ENCODE peak calls at places on chromosome 22, in seven cellular contexts. G is foreskin keratinocyte, T is tibial artery, F is sigmoid colon, Q is mesendoderm, J is tibial nerve, P is psoas muscle. I is an unnamed sample.

GRCh38 chr22:27247691-27248434 is 553.7 kb downstream of the MN1 start:
- DNase-seq in P (no peak), J (peak; percentile 25), F (no peak), G (no peak), Q (no peak), T (peak; percentile 68), I (no peak)

GRCh38 chr22:50506611-50507420 is 686 bp downstream of the LMF2 start:
- DNase-seq in F (peak; percentile 82), J (no peak), Q (no peak), G (no peak), P (peak; percentile 61), T (no peak), I (no peak)

GRCh38 chr22:28771195-28771791 is 1.2 kb upstream of the CCDC117 start:
- DNase-seq in J (no peak), F (no peak), P (no peak), Q (no peak), T (no peak), G (peak; percentile 92), I (no peak)

GRCh38 chr22:38240734-38241252 is 32.0 kb downstream of the TMEM184B start:
- DNase-seq in G (peak; percentile 88), F (no peak), T (no peak), J (no peak), P (peak; percentile 77), Q (peak; percentile 95), I (peak; percentile 34)

GRCh38 chr22:30245985-30246901 is at the start of gene LIF:
- DNase-seq in G (peak; percentile 28), P (no peak), J (no peak), F (no peak), Q (peak; percentile 49), T (no peak), I (no peak)

GRCh38 chr22:35524966-35525686 is 15.5 kb upstream of the RASD2 start:
- DNase-seq in P (peak; percentile 73), J (no peak), G (no peak), T (no peak), Q (no peak), F (peak; percentile 92), I (peak; percentile 47)

GRCh38 chr22:27380826-27381225 is 420.7 kb downstream of the MN1 start:
- DNase-seq in P (no peak), Q (no peak), J (no peak), G (no peak), T (no peak), F (no peak), I (no peak)

GRCh38 chr22:46090051-46090591 is 60.2 kb upstream of the PPARA start:
- DNase-seq in G (no peak), T (peak; percentile 82), P (peak; percentile 90), J (no peak), Q (no peak), F (peak; percentile 88), I (no peak)

GRCh38 chr22:44391481-44392445 is 79.0 kb upstream of the SHISAL1 start:
- DNase-seq in T (peak; percentile 45), J (no peak), Q (peak; percentile 39), G (peak; percentile 42), P (peak; percentile 6), F (peak; percentile 50), I (no peak)

GRCh38 chr22:26330971-26331625 is 98.0 kb upstream of the ASPHD2 start:
- DNase-seq in G (peak; percentile 47), Q (peak; percentile 86), T (no peak), J (peak; percentile 40), F (peak; percentile 55), P (peak; percentile 64), I (peak; percentile 17)

GRCh38 chr22:35329114-35329847 is 29.6 kb downstream of the TOM1 start:
- DNase-seq in P (peak; percentile 9), F (no peak), T (no peak), G (no peak), J (no peak), Q (no peak), I (no peak)

GRCh38 chr22:22045576-22046335 is 63.2 kb upstream of the TOP3B start:
- DNase-seq in F (no peak), Q (no peak), T (no peak), P (no peak), J (no peak), G (no peak), I (no peak)

GRCh38 chr22:50307891-50308596 is 598 bp upstream of the PLXNB2 start:
- DNase-seq in F (no peak), T (peak; percentile 77), G (no peak), J (no peak), Q (no peak), P (peak; percentile 62), I (no peak)

GRCh38 chr22:42433754-42434153 is 1.6 kb upstream of the NFAM1 start:
- DNase-seq in F (no peak), G (peak; percentile 77), P (no peak), T (no peak), J (no peak), Q (no peak), I (no peak)
- H3K27ac ChIP-seq in F (no peak overlapping the region), G (no peak overlapping the region), P (no peak overlapping the region), T (no peak overlapping the region), J (no peak overlapping the region), Q (no peak overlapping the region), I (no peak overlapping the region)

GRCh38 chr22:40018051-40018450 is 23.3 kb downstream of the FAM83F start:
- DNase-seq in J (no peak), T (no peak), F (no peak), Q (no peak), G (no peak), P (no peak), I (no peak)

GRCh38 chr22:40010752-40011145 is 16.0 kb downstream of the FAM83F start:
- DNase-seq in G (no peak), P (no peak), T (no peak), Q (no peak), J (no peak), F (no peak), I (no peak)

GRCh38 chr22:40019100-40019499 is 24.3 kb downstream of the FAM83F start:
- DNase-seq in P (no peak), G (peak; percentile 73), F (no peak), Q (no peak), T (no peak), J (no peak), I (no peak)

GRCh38 chr22:40015346-40015976 is 20.7 kb downstream of the FAM83F start:
- DNase-seq in G (no peak), F (no peak), Q (peak; percentile 34), P (no peak), J (no peak), T (no peak), I (no peak)

GRCh38 chr22:40014661-40015255 is 20.0 kb downstream of the FAM83F start:
- DNase-seq in T (no peak), F (no peak), G (peak; percentile 82), Q (no peak), P (no peak), J (no peak), I (no peak)
- H3K27ac ChIP-seq in T (no peak overlapping the region), F (no peak overlapping the region), G (peak overlapping the region; percentile 44), Q (no peak overlapping the region), P (no peak overlapping the region), J (no peak overlapping the region), I (no peak overlapping the region)

DNA sequence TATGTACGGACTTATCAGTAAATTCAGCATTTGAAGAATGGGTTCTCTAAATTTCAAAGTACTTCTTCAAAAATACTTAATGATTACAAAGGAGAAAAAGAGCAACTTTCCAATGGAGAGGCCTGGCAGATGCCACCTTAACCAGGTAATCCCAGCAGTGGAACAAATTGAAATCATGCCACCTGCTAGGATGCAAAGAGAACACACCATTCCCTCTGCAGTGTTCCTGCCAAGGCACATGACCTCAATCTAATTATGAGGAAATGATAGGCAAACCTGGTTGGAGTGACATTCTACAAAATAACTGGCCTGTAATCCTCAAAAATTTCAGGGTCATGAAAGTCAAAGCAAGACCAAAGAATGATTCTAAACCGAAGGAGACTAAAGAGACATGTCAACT is 21.5 kb downstream of the TNRC6B start:
- DNase-seq in P (no peak), F (no peak), J (no peak), G (no peak), T (no peak), Q (no peak), I (no peak)
- H3K27ac ChIP-seq in P (peak overlapping the region; percentile 31), F (no peak overlapping the region), J (no peak overlapping the region), G (no peak overlapping the region), T (no peak overlapping the region), Q (no peak overlapping the region), I (no peak overlapping the region)

DNA sequence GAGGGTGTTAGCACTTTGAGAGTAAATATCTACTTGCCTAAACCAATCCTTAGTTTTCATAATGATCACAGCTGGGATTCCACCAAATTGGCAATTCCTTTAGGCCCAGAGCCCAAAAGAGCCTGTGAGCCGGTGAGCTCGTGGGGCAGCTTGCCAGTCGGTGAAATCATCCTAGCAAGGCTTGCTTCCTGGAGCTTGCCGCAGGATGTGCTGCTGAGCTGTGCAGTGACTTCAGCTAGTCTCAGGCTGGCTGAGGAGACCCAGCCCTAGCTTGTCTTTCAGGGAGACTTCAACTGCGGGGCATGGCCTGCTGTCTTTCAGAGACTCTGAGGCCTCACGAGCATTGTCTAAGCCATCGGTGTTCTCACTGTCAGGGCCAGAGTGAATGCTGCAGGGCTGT is 73.6 kb upstream of the SUSD2 start:
- DNase-seq in T (peak; percentile 95), G (peak; percentile 43), Q (no peak), P (peak; percentile 92), F (peak; percentile 97), J (peak; percentile 88), I (no peak)
- H3K27ac ChIP-seq in T (peak overlapping the region; percentile 79), G (no peak overlapping the region), Q (no peak overlapping the region), P (no peak overlapping the region), F (peak overlapping the region; percentile 47), J (peak overlapping the region; percentile 68), I (peak overlapping the region; percentile 10)

GRCh38 chr22:36826262-36826661 is 9.4 kb upstream of the PVALB start:
- DNase-seq in P (no peak), T (no peak), Q (no peak), J (no peak), F (no peak), G (no peak), I (no peak)
- H3K27ac ChIP-seq in P (no peak overlapping the region), T (no peak overlapping the region), Q (no peak overlapping the region), J (no peak overlapping the region), F (no peak overlapping the region), G (no peak overlapping the region), I (no peak overlapping the region)

GRCh38 chr22:24341657-24342056 is 71.0 kb downstream of the SPECC1L start:
- DNase-seq in Q (peak; percentile 48), J (no peak), F (no peak), T (no peak), G (no peak), P (no peak), I (no peak)
- H3K27ac ChIP-seq in Q (no peak overlapping the region), J (no peak overlapping the region), F (no peak overlapping the region), T (no peak overlapping the region), G (no peak overlapping the region), P (no peak overlapping the region), I (no peak overlapping the region)

DNA sequence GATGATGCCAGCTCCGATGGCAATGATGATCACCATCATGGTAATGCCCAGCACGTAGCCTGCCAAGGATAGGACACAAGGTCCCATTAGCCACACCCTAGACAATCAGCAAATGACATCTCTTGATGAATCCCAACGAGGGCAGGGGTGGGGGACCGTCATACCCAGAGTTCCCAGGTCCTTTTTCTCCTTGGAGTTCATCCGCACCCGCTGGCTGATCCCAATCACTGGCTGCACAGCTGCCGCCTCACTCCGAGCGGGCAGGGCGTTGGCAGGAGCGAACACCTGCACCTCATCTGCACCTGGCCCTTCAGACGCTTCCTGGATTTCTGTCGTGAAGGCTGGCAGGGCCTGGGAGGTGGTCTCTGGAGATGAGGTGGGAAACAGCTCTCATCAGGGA is 3.0 kb downstream of the PIK3IP1 start:
- DNase-seq in G (no peak), T (no peak), Q (no peak), J (no peak), F (peak; percentile 67), P (no peak), I (no peak)
- H3K27ac ChIP-seq in G (peak overlapping the region; percentile 97), T (peak overlapping the region; percentile 95), Q (no peak overlapping the region), J (peak overlapping the region; percentile 97), F (peak overlapping the region; percentile 98), P (peak overlapping the region; percentile 98), I (peak overlapping the region; percentile 97)